ENCODE peak calls at places on chromosomes 3 and 15, in nine cellular contexts. M, W, N, U, I, C, V, E and T are unnamed samples.

GRCh38 chr3:109155828-109156227 is 19.3 kb downstream of the C3orf85 start:
- DNase-seq in M (no peak), W (no peak), N (no peak), U (no peak), I (no peak), C (no peak), V (no peak), E (no peak), T (no peak)

GRCh38 chr3:118487734-118488133 is 546.9 kb downstream of the IGSF11 start:
- DNase-seq in M (no peak), W (no peak), N (no peak), U (no peak), I (no peak), C (no peak), V (no peak), E (no peak), T (no peak)

GRCh38 chr15:31360843-31361763 is 34.5 kb downstream of the KLF13 start:
- DNase-seq in M (no peak), W (peak), N (peak), U (peak), I (peak), C (no peak), V (no peak), E (no peak), T (no peak)

GRCh38 chr3:33481018-33481621 is 40.9 kb upstream of the UBP1 start:
- DNase-seq in M (no peak), W (no peak), N (no peak), U (no peak), I (no peak), C (no peak), V (no peak), E (no peak), T (peak)

GRCh38 chr3:133949438-133949837 is 53.8 kb upstream of the RAB6B start:
- DNase-seq in M (no peak), W (no peak), N (peak), U (no peak), I (no peak), C (no peak), V (no peak), E (no peak), T (no peak)

GRCh38 chr3:169091196-169091595 is 572.3 kb downstream of the MECOM start:
- DNase-seq in M (no peak), W (no peak), N (no peak), U (peak), I (no peak), C (no peak), V (no peak), E (peak), T (peak)

GRCh38 chr3:4977001-4977888 is 2.0 kb upstream of the BHLHE40 start:
- DNase-seq in M (peak), W (peak), N (peak), U (peak), I (peak), C (peak), V (peak), E (peak), T (peak)

GRCh38 chr3:62101488-62101887 is 271.9 kb downstream of the FEZF2 start:
- DNase-seq in M (no peak), W (no peak), N (no peak), U (no peak), I (no peak), C (no peak), V (no peak), E (peak), T (peak)

GRCh38 chr3:63559884-63560283 is 92.6 kb upstream of the SNTN start:
- DNase-seq in M (no peak), W (no peak), N (no peak), U (peak), I (no peak), C (no peak), V (no peak), E (no peak), T (peak)

GRCh38 chr15:51497806-51498205 is 124.8 kb downstream of the DMXL2 start:
- DNase-seq in M (peak), W (no peak), N (no peak), U (no peak), I (no peak), C (no peak), V (no peak), E (no peak), T (no peak)

GRCh38 chr3:108940568-108941285 is 13.0 kb downstream of the GUCA1C start:
- DNase-seq in M (no peak), W (no peak), N (no peak), U (no peak), I (no peak), C (no peak), V (no peak), E (no peak), T (no peak)

GRCh38 chr15:40511093-40511471 is 40.3 kb downstream of the CHST14 start:
- DNase-seq in M (no peak), W (peak), N (peak), U (no peak), I (peak), C (peak), V (no peak), E (peak), T (no peak)

GRCh38 chr3:59573911-59574310 is 524.1 kb upstream of the CFAP20DC start:
- DNase-seq in M (peak), W (no peak), N (no peak), U (peak), I (peak), C (no peak), V (peak), E (peak), T (peak)

GRCh38 chr3:184272269-184272668 is 3.6 kb upstream of the ECE2 start:
- DNase-seq in M (no peak), W (no peak), N (no peak), U (no peak), I (no peak), C (no peak), V (no peak), E (no peak), T (no peak)

GRCh38 chr3:36812240-36812639 is 47.9 kb upstream of the DCLK3 start:
- DNase-seq in M (peak), W (no peak), N (no peak), U (no peak), I (no peak), C (no peak), V (no peak), E (no peak), T (no peak)

GRCh38 chr3:184474907-184475306 is 86.7 kb upstream of the EPHB3 start:
- DNase-seq in M (no peak), W (peak), N (no peak), U (no peak), I (no peak), C (no peak), V (no peak), E (no peak), T (no peak)

GRCh38 chr3:56754753-56755365 is 46.9 kb downstream of the ARHGEF3 start:
- DNase-seq in M (no peak), W (no peak), N (peak), U (no peak), I (peak), C (no peak), V (no peak), E (no peak), T (no peak)

GRCh38 chr3:87088984-87089841 is 98.3 kb upstream of the VGLL3 start:
- DNase-seq in M (no peak), W (no peak), N (peak), U (peak), I (peak), C (peak), V (no peak), E (peak), T (peak)

GRCh38 chr3:108215876-108216275 is 6.3 kb downstream of the IFT57 start:
- DNase-seq in M (no peak), W (no peak), N (no peak), U (no peak), I (no peak), C (no peak), V (no peak), E (no peak), T (no peak)

GRCh38 chr3:117874028-117874765 is 1160.4 kb downstream of the IGSF11 start:
- DNase-seq in M (no peak), W (no peak), N (no peak), U (no peak), I (no peak), C (no peak), V (no peak), E (no peak), T (peak)

GRCh38 chr15:101675796-101676582 is 23.8 kb upstream of the TM2D3 start:
- DNase-seq in M (peak), W (no peak), N (peak), U (peak), I (no peak), C (no peak), V (no peak), E (peak), T (peak)

GRCh38 chr3:10248184-10248983 is at the start of gene TATDN2:
- DNase-seq in M (peak), W (peak), N (peak), U (peak), I (peak), C (peak), V (peak), E (peak), T (peak)

GRCh38 chr3:33848624-33849347 is 50.4 kb downstream of the PDCD6IP start:
- DNase-seq in M (no peak), W (no peak), N (no peak), U (no peak), I (no peak), C (no peak), V (no peak), E (no peak), T (no peak)

GRCh38 chr15:66760358-66760967 is 58.4 kb downstream of the SMAD6 start:
- DNase-seq in M (no peak), W (no peak), N (peak), U (no peak), I (no peak), C (no peak), V (no peak), E (no peak), T (no peak)

GRCh38 chr3:32467333-32468070 is 35.1 kb downstream of the CMTM6 start:
- DNase-seq in M (peak), W (peak), N (peak), U (peak), I (peak), C (peak), V (peak), E (peak), T (peak)

GRCh38 chr3:73422556-73422955 is 202.2 kb downstream of the PDZRN3 start:
- DNase-seq in M (no peak), W (peak), N (no peak), U (no peak), I (no peak), C (no peak), V (no peak), E (no peak), T (peak)

GRCh38 chr3:73419993-73420392 is 204.7 kb downstream of the PDZRN3 start:
- DNase-seq in M (no peak), W (no peak), N (no peak), U (no peak), I (no peak), C (no peak), V (no peak), E (no peak), T (peak)

GRCh38 chr3:73427018-73427750 is 197.6 kb downstream of the PDZRN3 start:
- DNase-seq in M (no peak), W (no peak), N (no peak), U (no peak), I (no peak), C (no peak), V (no peak), E (no peak), T (no peak)

GRCh38 chr3:73419179-73419803 is 205.4 kb downstream of the PDZRN3 start:
- DNase-seq in M (no peak), W (no peak), N (no peak), U (no peak), I (no peak), C (no peak), V (no peak), E (peak), T (peak)

GRCh38 chr3:73423133-73423532 is 201.6 kb downstream of the PDZRN3 start:
- DNase-seq in M (no peak), W (no peak), N (no peak), U (no peak), I (no peak), C (no peak), V (no peak), E (no peak), T (no peak)
- H3K4me3 ChIP-seq in M (no peak), W (no peak), N (no peak), U (no peak), I (no peak), C (no peak), V (no peak), E (no peak), T (no peak)

GRCh38 chr15:63826513-63826912 is 7.2 kb downstream of the HERC1 start:
- DNase-seq in M (peak), W (peak), N (no peak), U (peak), I (no peak), C (no peak), V (no peak), E (peak), T (peak)
- TF ChIP-seq CTCF in M (peak), W (no peak), N (no peak), U (no peak), I (no peak), C (no peak), V (no peak), E (peak), T (peak)

GRCh38 chr3:194306109-194306686 is 44.9 kb downstream of the CPN2 start:
- DNase-seq in M (no peak), W (peak), N (peak), U (no peak), I (no peak), C (no peak), V (no peak), E (no peak), T (no peak)
- H3K4me3 ChIP-seq in M (no peak), W (no peak), N (peak), U (no peak), I (no peak), C (no peak), V (no peak), E (no peak), T (no peak)

GRCh38 chr15:74906450-74907276 is at the start of gene FAM219B:
- DNase-seq in M (peak), W (peak), N (peak), U (peak), I (peak), C (peak), V (peak), E (peak), T (peak)
- TF ChIP-seq CTCF in M (no peak), W (no peak), N (no peak), U (no peak), I (no peak), C (no peak), V (no peak), E (no peak), T (no peak)

GRCh38 chr15:76987276-76987675 is 7.7 kb upstream of the PSTPIP1 start:
- DNase-seq in M (no peak), W (no peak), N (no peak), U (no peak), I (no peak), C (no peak), V (no peak), E (no peak), T (no peak)
- H3K4me3 ChIP-seq in M (no peak), W (no peak), N (no peak), U (no peak), I (no peak), C (no peak), V (no peak), E (no peak), T (no peak)